ENCODE peak calls at places on chromosomes 11 and 22, in nine cellular contexts. One of them, this sample, is unnamed.

GRCh38 chr11:8905528-8906165 is 5.3 kb upstream of the AKIP1 start:
- DNase-seq in Panc1: no peak
- DNase-seq in heart right ventricle: no peak
- DNase-seq in right atrium auricular region: no peak
- DNase-seq in AG10803: peak; percentile 91
- DNase-seq in fibroblast of mammary gland: peak; percentile 90
- DNase-seq in WTC11: no peak
- DNase-seq in IMR-90: peak; percentile 83
- DNase-seq in fibroblast of the aortic adventitia: peak; percentile 93
- DNase-seq in this sample: no peak

GRCh38 chr11:116792869-116793475 is 1.3 kb upstream of the APOA5 start:
- DNase-seq in fibroblast of the aortic adventitia: peak; percentile 70
- DNase-seq in heart right ventricle: no peak
- DNase-seq in fibroblast of mammary gland: peak; percentile 81
- DNase-seq in Panc1: peak; percentile 57
- DNase-seq in WTC11: no peak
- DNase-seq in right atrium auricular region: no peak
- DNase-seq in IMR-90: peak; percentile 73
- DNase-seq in AG10803: peak; percentile 77
- DNase-seq in this sample: no peak

GRCh38 chr11:113286509-113287497 is 27.6 kb upstream of the TTC12 start:
- DNase-seq in fibroblast of mammary gland: peak; percentile 9
- DNase-seq in WTC11: no peak
- DNase-seq in Panc1: no peak
- DNase-seq in heart right ventricle: no peak
- DNase-seq in right atrium auricular region: no peak
- DNase-seq in IMR-90: no peak
- DNase-seq in fibroblast of the aortic adventitia: peak; percentile 34
- DNase-seq in AG10803: peak; percentile 87
- DNase-seq in this sample: no peak

GRCh38 chr11:44562836-44563460 is 2.5 kb upstream of the CD82 start:
- DNase-seq in AG10803: no peak
- DNase-seq in Panc1: no peak
- DNase-seq in fibroblast of the aortic adventitia: no peak
- DNase-seq in fibroblast of mammary gland: no peak
- DNase-seq in IMR-90: no peak
- DNase-seq in WTC11: no peak
- DNase-seq in heart right ventricle: no peak
- DNase-seq in right atrium auricular region: no peak
- DNase-seq in this sample: no peak

GRCh38 chr11:910589-911030 is at the start of gene CHID1:
- DNase-seq in fibroblast of mammary gland: peak; percentile 70
- DNase-seq in AG10803: peak; percentile 73
- DNase-seq in IMR-90: peak; percentile 67
- DNase-seq in right atrium auricular region: peak; percentile 82
- DNase-seq in Panc1: no peak
- DNase-seq in WTC11: peak; percentile 89
- DNase-seq in fibroblast of the aortic adventitia: peak; percentile 64
- DNase-seq in heart right ventricle: peak; percentile 91
- DNase-seq in this sample: peak; percentile 92

GRCh38 chr11:9722893-9723292 is 59.0 kb downstream of the SWAP70 start:
- DNase-seq in WTC11: no peak
- DNase-seq in Panc1: no peak
- DNase-seq in fibroblast of the aortic adventitia: no peak
- DNase-seq in AG10803: no peak
- DNase-seq in right atrium auricular region: no peak
- DNase-seq in fibroblast of mammary gland: no peak
- DNase-seq in IMR-90: no peak
- DNase-seq in heart right ventricle: no peak
- DNase-seq in this sample: no peak

GRCh38 chr11:31812392-31813241 is 1.5 kb upstream of the PAX6 start:
- DNase-seq in AG10803: no peak
- DNase-seq in fibroblast of the aortic adventitia: no peak
- DNase-seq in WTC11: peak; percentile 37
- DNase-seq in fibroblast of mammary gland: no peak
- DNase-seq in IMR-90: no peak
- DNase-seq in Panc1: no peak
- DNase-seq in right atrium auricular region: no peak
- DNase-seq in heart right ventricle: no peak
- DNase-seq in this sample: no peak

GRCh38 chr22:49039625-49040024 is 788.0 kb downstream of the BRD1 start:
- DNase-seq in heart right ventricle: no peak
- DNase-seq in WTC11: no peak
- DNase-seq in AG10803: no peak
- DNase-seq in Panc1: no peak
- DNase-seq in fibroblast of mammary gland: no peak
- DNase-seq in fibroblast of the aortic adventitia: no peak
- DNase-seq in IMR-90: no peak
- DNase-seq in right atrium auricular region: no peak
- DNase-seq in this sample: no peak

GRCh38 chr11:5922749-5923426 is 19.2 kb upstream of the OR56A3 start:
- DNase-seq in WTC11: no peak
- DNase-seq in fibroblast of mammary gland: peak; percentile 8
- DNase-seq in IMR-90: no peak
- DNase-seq in AG10803: no peak
- DNase-seq in heart right ventricle: no peak
- DNase-seq in fibroblast of the aortic adventitia: no peak
- DNase-seq in right atrium auricular region: no peak
- DNase-seq in Panc1: no peak
- DNase-seq in this sample: no peak

GRCh38 chr11:123474994-123475393 is 44.9 kb downstream of the GRAMD1B start:
- DNase-seq in IMR-90: peak; percentile 47
- DNase-seq in heart right ventricle: no peak
- DNase-seq in right atrium auricular region: no peak
- DNase-seq in fibroblast of the aortic adventitia: peak; percentile 65
- DNase-seq in WTC11: no peak
- DNase-seq in fibroblast of mammary gland: no peak
- DNase-seq in Panc1: no peak
- DNase-seq in AG10803: peak; percentile 78
- DNase-seq in this sample: no peak

GRCh38 chr11:10993186-10993585 is 135.3 kb upstream of the ZBED5 start:
- DNase-seq in IMR-90: peak; percentile 2
- DNase-seq in heart right ventricle: no peak
- DNase-seq in Panc1: no peak
- DNase-seq in AG10803: no peak
- DNase-seq in WTC11: no peak
- DNase-seq in right atrium auricular region: no peak
- DNase-seq in fibroblast of the aortic adventitia: no peak
- DNase-seq in fibroblast of mammary gland: peak; percentile 41
- DNase-seq in this sample: no peak

GRCh38 chr11:2883717-2884423 is 1.7 kb downstream of the CDKN1C start:
- DNase-seq in right atrium auricular region: no peak
- DNase-seq in fibroblast of mammary gland: no peak
- DNase-seq in fibroblast of the aortic adventitia: peak; percentile 17
- DNase-seq in heart right ventricle: peak; percentile 65
- DNase-seq in AG10803: no peak
- DNase-seq in IMR-90: no peak
- DNase-seq in Panc1: no peak
- DNase-seq in WTC11: no peak
- DNase-seq in this sample: no peak

GRCh38 chr22:50600541-50600940 is at the start of gene MAPK8IP2:
- DNase-seq in Panc1: no peak
- DNase-seq in right atrium auricular region: no peak
- DNase-seq in fibroblast of the aortic adventitia: no peak
- DNase-seq in fibroblast of mammary gland: no peak
- DNase-seq in AG10803: no peak
- DNase-seq in IMR-90: no peak
- DNase-seq in WTC11: no peak
- DNase-seq in heart right ventricle: no peak
- DNase-seq in this sample: no peak

GRCh38 chr22:21450320-21450831 is 16.8 kb upstream of the TMEM191C start:
- DNase-seq in Panc1: no peak
- DNase-seq in right atrium auricular region: no peak
- DNase-seq in heart right ventricle: no peak
- DNase-seq in fibroblast of mammary gland: no peak
- DNase-seq in AG10803: no peak
- DNase-seq in IMR-90: no peak
- DNase-seq in fibroblast of the aortic adventitia: no peak
- DNase-seq in WTC11: peak; percentile 45
- DNase-seq in this sample: peak; percentile 64

GRCh38 chr11:66976048-66976467 is 954 bp downstream of the C11orf86 start:
- DNase-seq in fibroblast of the aortic adventitia: no peak
- DNase-seq in WTC11: peak; percentile 89
- DNase-seq in IMR-90: no peak
- DNase-seq in AG10803: no peak
- DNase-seq in fibroblast of mammary gland: no peak
- DNase-seq in Panc1: no peak
- DNase-seq in right atrium auricular region: no peak
- DNase-seq in heart right ventricle: no peak
- DNase-seq in this sample: no peak
- TF ChIP-seq CTCF in fibroblast of the aortic adventitia: peak; percentile 85
- TF ChIP-seq CTCF in WTC11: peak; percentile 86
- TF ChIP-seq CTCF in IMR-90: peak; percentile 67
- TF ChIP-seq CTCF in AG10803: peak; percentile 77
- TF ChIP-seq CTCF in fibroblast of mammary gland: peak; percentile 77
- TF ChIP-seq CTCF in Panc1: no peak
- TF ChIP-seq CTCF in right atrium auricular region: no peak
- TF ChIP-seq CTCF in heart right ventricle: peak; percentile 50
- TF ChIP-seq CTCF in this sample: peak; percentile 85

GRCh38 chr11:128559496-128560103 is 27.8 kb downstream of the ETS1 start:
- DNase-seq in WTC11: no peak
- DNase-seq in IMR-90: no peak
- DNase-seq in Panc1: no peak
- DNase-seq in AG10803: no peak
- DNase-seq in heart right ventricle: no peak
- DNase-seq in fibroblast of mammary gland: peak; percentile 46
- DNase-seq in right atrium auricular region: no peak
- DNase-seq in fibroblast of the aortic adventitia: peak; percentile 11
- DNase-seq in this sample: no peak

GRCh38 chr11:128551641-128552335 is 35.6 kb downstream of the ETS1 start:
- DNase-seq in Panc1: no peak
- DNase-seq in fibroblast of mammary gland: peak; percentile 10
- DNase-seq in WTC11: no peak
- DNase-seq in fibroblast of the aortic adventitia: no peak
- DNase-seq in IMR-90: no peak
- DNase-seq in AG10803: no peak
- DNase-seq in right atrium auricular region: no peak
- DNase-seq in heart right ventricle: no peak
- DNase-seq in this sample: no peak

GRCh38 chr11:128552783-128553661 is 34.3 kb downstream of the ETS1 start:
- DNase-seq in WTC11: no peak
- DNase-seq in heart right ventricle: no peak
- DNase-seq in IMR-90: peak; percentile 87
- DNase-seq in right atrium auricular region: no peak
- DNase-seq in AG10803: peak; percentile 49
- DNase-seq in fibroblast of mammary gland: peak; percentile 83
- DNase-seq in fibroblast of the aortic adventitia: no peak
- DNase-seq in Panc1: no peak
- DNase-seq in this sample: no peak

GRCh38 chr11:128553662-128554392 is 33.5 kb downstream of the ETS1 start:
- DNase-seq in fibroblast of mammary gland: peak; percentile 72
- DNase-seq in heart right ventricle: no peak
- DNase-seq in fibroblast of the aortic adventitia: peak; percentile 58
- DNase-seq in right atrium auricular region: no peak
- DNase-seq in AG10803: no peak
- DNase-seq in IMR-90: peak; percentile 32
- DNase-seq in WTC11: no peak
- DNase-seq in Panc1: no peak
- DNase-seq in this sample: no peak

DNA sequence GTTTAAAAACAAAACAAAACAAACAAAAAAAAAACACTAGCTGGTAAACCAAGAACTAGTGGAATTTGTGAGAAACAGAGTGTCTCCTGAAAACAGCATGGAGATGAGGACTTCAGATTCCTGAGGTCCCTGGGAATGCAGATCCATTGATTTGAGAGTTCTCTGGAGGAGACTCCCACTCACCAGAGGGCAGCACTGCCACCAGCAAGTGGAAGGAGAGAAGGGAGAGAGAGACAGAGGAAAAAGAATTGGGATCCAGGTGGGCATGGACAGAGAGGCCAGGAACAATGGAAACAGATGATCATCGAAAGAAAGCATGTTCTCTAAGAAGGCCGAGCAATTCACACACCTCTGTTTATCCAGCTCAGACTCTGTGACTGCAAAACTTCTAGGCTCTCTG is 31.8 kb downstream of the ETS1 start:
- DNase-seq in fibroblast of mammary gland: peak; percentile 32
- DNase-seq in fibroblast of the aortic adventitia: no peak
- DNase-seq in Panc1: no peak
- DNase-seq in heart right ventricle: no peak
- DNase-seq in AG10803: peak; percentile 47
- DNase-seq in IMR-90: no peak
- DNase-seq in WTC11: peak; percentile 57
- DNase-seq in right atrium auricular region: no peak
- DNase-seq in this sample: no peak
- TF ChIP-seq CTCF in fibroblast of mammary gland: peak; percentile 43
- TF ChIP-seq CTCF in fibroblast of the aortic adventitia: peak; percentile 30
- TF ChIP-seq CTCF in Panc1: peak; percentile 65
- TF ChIP-seq CTCF in heart right ventricle: peak; percentile 62
- TF ChIP-seq CTCF in AG10803: peak; percentile 47
- TF ChIP-seq CTCF in IMR-90: peak; percentile 37
- TF ChIP-seq CTCF in WTC11: no peak
- TF ChIP-seq CTCF in right atrium auricular region: no peak
- TF ChIP-seq CTCF in this sample: peak; percentile 31

GRCh38 chr22:38868286-38868721 is 3.7 kb downstream of the CBX6 start:
- DNase-seq in AG10803: no peak
- DNase-seq in right atrium auricular region: no peak
- DNase-seq in fibroblast of mammary gland: no peak
- DNase-seq in fibroblast of the aortic adventitia: no peak
- DNase-seq in WTC11: no peak
- DNase-seq in heart right ventricle: no peak
- DNase-seq in IMR-90: no peak
- DNase-seq in Panc1: no peak
- DNase-seq in this sample: peak; percentile 39
- TF ChIP-seq CTCF in AG10803: no peak
- TF ChIP-seq CTCF in right atrium auricular region: no peak
- TF ChIP-seq CTCF in fibroblast of mammary gland: no peak
- TF ChIP-seq CTCF in fibroblast of the aortic adventitia: no peak
- TF ChIP-seq CTCF in WTC11: no peak
- TF ChIP-seq CTCF in heart right ventricle: no peak
- TF ChIP-seq CTCF in IMR-90: no peak
- TF ChIP-seq CTCF in Panc1: no peak
- TF ChIP-seq CTCF in this sample: no peak

GRCh38 chr11:33160587-33160986 is 693 bp downstream of the CSTF3 start:
- DNase-seq in Panc1: no peak
- DNase-seq in WTC11: no peak
- DNase-seq in IMR-90: no peak
- DNase-seq in fibroblast of the aortic adventitia: no peak
- DNase-seq in right atrium auricular region: no peak
- DNase-seq in fibroblast of mammary gland: no peak
- DNase-seq in heart right ventricle: no peak
- DNase-seq in AG10803: no peak
- DNase-seq in this sample: no peak

GRCh38 chr11:33160147-33160546 is 1.1 kb downstream of the CSTF3 start:
- DNase-seq in WTC11: no peak
- DNase-seq in fibroblast of mammary gland: peak; percentile 58
- DNase-seq in IMR-90: peak; percentile 62
- DNase-seq in fibroblast of the aortic adventitia: peak; percentile 51
- DNase-seq in Panc1: no peak
- DNase-seq in right atrium auricular region: no peak
- DNase-seq in heart right ventricle: no peak
- DNase-seq in AG10803: peak; percentile 37
- DNase-seq in this sample: no peak

GRCh38 chr11:33158596-33158995 is 2.7 kb downstream of the CSTF3 start:
- DNase-seq in fibroblast of the aortic adventitia: no peak
- DNase-seq in AG10803: no peak
- DNase-seq in heart right ventricle: no peak
- DNase-seq in WTC11: no peak
- DNase-seq in IMR-90: no peak
- DNase-seq in Panc1: no peak
- DNase-seq in right atrium auricular region: no peak
- DNase-seq in fibroblast of mammary gland: no peak
- DNase-seq in this sample: no peak

GRCh38 chr11:33157103-33158027 is 3.9 kb downstream of the CSTF3 start:
- DNase-seq in IMR-90: no peak
- DNase-seq in AG10803: no peak
- DNase-seq in fibroblast of the aortic adventitia: no peak
- DNase-seq in right atrium auricular region: no peak
- DNase-seq in WTC11: no peak
- DNase-seq in fibroblast of mammary gland: peak; percentile 36
- DNase-seq in heart right ventricle: no peak
- DNase-seq in Panc1: no peak
- DNase-seq in this sample: no peak

GRCh38 chr11:33161120-33162005 is at the start of gene CSTF3:
- DNase-seq in right atrium auricular region: peak; percentile 100
- DNase-seq in WTC11: peak; percentile 100
- DNase-seq in AG10803: peak; percentile 97
- DNase-seq in Panc1: peak; percentile 94
- DNase-seq in fibroblast of the aortic adventitia: peak; percentile 98
- DNase-seq in fibroblast of mammary gland: peak; percentile 98
- DNase-seq in IMR-90: peak; percentile 98
- DNase-seq in heart right ventricle: peak; percentile 100
- DNase-seq in this sample: peak; percentile 100
- TF ChIP-seq CTCF in right atrium auricular region: no peak
- TF ChIP-seq CTCF in WTC11: no peak
- TF ChIP-seq CTCF in AG10803: peak; percentile 35
- TF ChIP-seq CTCF in Panc1: no peak
- TF ChIP-seq CTCF in fibroblast of the aortic adventitia: peak; percentile 57
- TF ChIP-seq CTCF in fibroblast of mammary gland: peak; percentile 16
- TF ChIP-seq CTCF in IMR-90: peak; percentile 42
- TF ChIP-seq CTCF in heart right ventricle: peak; percentile 71
- TF ChIP-seq CTCF in this sample: peak; percentile 77

This sample was measured in type B pancreatic cell.